ENCODE peak calls at places on chromosomes 1 and 21, in ten cellular contexts. S, P, E, K, V, N, W, U, J and B are unnamed samples.

GRCh38 chr1:45071567-45071966 is 59.5 kb downstream of the UROD start:
- DNase-seq in S (no peak), P (no peak), E (no peak), K (no peak), V (no peak), N (no peak), W (no peak), U (no peak), J (no peak), B (no peak)

GRCh38 chr1:156090138-156090821 is 8.0 kb upstream of the MEX3A start:
- DNase-seq in S (no peak), P (no peak), E (no peak), K (no peak), V (peak), N (no peak), W (no peak), U (no peak), J (no peak), B (peak)

GRCh38 chr1:152747831-152748230 is 10.0 kb upstream of the KPRP start:
- DNase-seq in S (no peak), P (no peak), E (no peak), K (no peak), V (no peak), N (no peak), W (peak), U (no peak), J (no peak), B (no peak)

GRCh38 chr1:110606784-110607662 is 865 bp upstream of the KCNA2 start:
- DNase-seq in S (no peak), P (no peak), E (no peak), K (no peak), V (peak), N (no peak), W (no peak), U (no peak), J (no peak), B (no peak)

GRCh38 chr1:53237638-53238037 is 680 bp downstream of the MAGOH start:
- DNase-seq in S (no peak), P (no peak), E (no peak), K (no peak), V (peak), N (no peak), W (no peak), U (no peak), J (no peak), B (peak)

GRCh38 chr1:58392083-58392482 is 154.4 kb downstream of the OMA1 start:
- DNase-seq in S (no peak), P (no peak), E (no peak), K (no peak), V (no peak), N (no peak), W (no peak), U (no peak), J (no peak), B (no peak)

GRCh38 chr1:155192346-155193274 is 15.1 kb downstream of the THBS3 start:
- DNase-seq in S (no peak), P (no peak), E (no peak), K (no peak), V (peak), N (no peak), W (no peak), U (no peak), J (no peak), B (no peak)

GRCh38 chr1:11800756-11801433 is 4.9 kb downstream of the MTHFR start:
- DNase-seq in S (no peak), P (no peak), E (no peak), K (no peak), V (no peak), N (no peak), W (no peak), U (no peak), J (no peak), B (no peak)

GRCh38 chr1:169468982-169469381 is 16.8 kb downstream of the SLC19A2 start:
- DNase-seq in S (no peak), P (no peak), E (no peak), K (no peak), V (no peak), N (no peak), W (no peak), U (peak), J (no peak), B (no peak)

GRCh38 chr1:11516961-11517635 is 38.1 kb downstream of the DISP3 start:
- DNase-seq in S (no peak), P (no peak), E (no peak), K (no peak), V (no peak), N (no peak), W (no peak), U (no peak), J (no peak), B (no peak)

GRCh38 chr1:108041360-108042143 is 76.6 kb upstream of the VAV3 start:
- DNase-seq in S (no peak), P (no peak), E (no peak), K (no peak), V (no peak), N (peak), W (no peak), U (no peak), J (no peak), B (no peak)

GRCh38 chr21:15437873-15438272 is 291.9 kb upstream of the USP25 start:
- DNase-seq in S (no peak), P (no peak), E (no peak), K (no peak), V (no peak), N (no peak), W (peak), U (no peak), J (no peak), B (no peak)

GRCh38 chr1:8238141-8239038 is 79.5 kb upstream of the SLC45A1 start:
- DNase-seq in S (peak), P (no peak), E (no peak), K (no peak), V (peak), N (peak), W (peak), U (peak), J (no peak), B (no peak)

GRCh38 chr1:63829349-63830327 is 55.8 kb downstream of the ROR1 start:
- DNase-seq in S (no peak), P (no peak), E (no peak), K (no peak), V (no peak), N (peak), W (peak), U (no peak), J (peak), B (no peak)

GRCh38 chr1:193031431-193031830 is 27.7 kb downstream of the UCHL5 start:
- DNase-seq in S (no peak), P (no peak), E (no peak), K (no peak), V (no peak), N (no peak), W (peak), U (peak), J (no peak), B (no peak)

GRCh38 chr1:90711696-90712095 is 5.4 kb downstream of the BARHL2 start:
- DNase-seq in S (no peak), P (no peak), E (no peak), K (no peak), V (peak), N (no peak), W (no peak), U (no peak), J (no peak), B (no peak)

GRCh38 chr21:21003701-21004100 is 5.5 kb downstream of the NCAM2 start:
- DNase-seq in S (no peak), P (no peak), E (no peak), K (no peak), V (peak), N (peak), W (peak), U (peak), J (no peak), B (peak)

GRCh38 chr21:36103434-36103833 is 31.4 kb upstream of the CBR3 start:
- DNase-seq in S (no peak), P (no peak), E (no peak), K (no peak), V (no peak), N (no peak), W (no peak), U (no peak), J (no peak), B (no peak)